ENCODE peak calls at places on chromosomes 13 and 19, in four cellular contexts. Q is C1 segment of cervical spinal cord, U is BJ, O is cardiac muscle cell. L is an unnamed sample.

GRCh38 chr19:8611890-8612806 is 1.6 kb upstream of the ADAMTS10 start:
- DNase-seq in Q (no peak), U (peak; percentile 19), O (peak; percentile 78), L (no peak)

GRCh38 chr19:4524808-4525562 is 6.7 kb upstream of the PLIN4 start:
- DNase-seq in Q (no peak), U (no peak), O (peak; percentile 61), L (peak; percentile 8)

GRCh38 chr19:7756258-7756657 is 6.8 kb upstream of the CLEC4M start:
- DNase-seq in Q (no peak), U (no peak), O (no peak), L (no peak)

GRCh38 chr19:29504454-29504853 is 21.3 kb upstream of the VSTM2B start:
- DNase-seq in Q (peak; percentile 45), U (no peak), O (no peak), L (peak; percentile 54)

GRCh38 chr13:28548872-28549271 is 53.9 kb upstream of the FLT1 start:
- DNase-seq in Q (no peak), U (no peak), O (no peak), L (no peak)

GRCh38 chr19:58563034-58563573 is 4.7 kb upstream of the UBE2M start:
- DNase-seq in Q (no peak), U (no peak), O (peak; percentile 21), L (no peak)

GRCh38 chr19:5292843-5293606 is 47.6 kb downstream of the PTPRS start:
- DNase-seq in Q (peak; percentile 53), U (no peak), O (peak; percentile 74), L (peak; percentile 52)

GRCh38 chr13:20590568-20590967 is 23.6 kb downstream of the IFT88 start:
- DNase-seq in Q (no peak), U (no peak), O (no peak), L (no peak)

GRCh38 chr19:43820098-43820860 is 6.8 kb upstream of the ZNF283 start:
- DNase-seq in Q (peak; percentile 16), U (no peak), O (peak; percentile 74), L (no peak)

GRCh38 chr19:41904118-41904870 is 21.3 kb downstream of the ARHGEF1 start:
- DNase-seq in Q (no peak), U (no peak), O (no peak), L (no peak)

GRCh38 chr13:45132384-45133064 is 12.2 kb downstream of the GTF2F2 start:
- DNase-seq in Q (no peak), U (no peak), O (no peak), L (no peak)

GRCh38 chr19:35184267-35184666 is 29.7 kb downstream of the FXYD5 start:
- DNase-seq in Q (no peak), U (no peak), O (no peak), L (no peak)

GRCh38 chr13:47917022-47917574 is 84.0 kb downstream of the SUCLA2 start:
- DNase-seq in Q (no peak), U (no peak), O (no peak), L (no peak)

GRCh38 chr19:55581145-55581827 is 638 bp upstream of the ZNF579 start:
- DNase-seq in Q (no peak), U (no peak), O (no peak), L (no peak)

GRCh38 chr13:103884139-103884723 is 818.0 kb upstream of the SLC10A2 start:
- DNase-seq in Q (no peak), U (no peak), O (no peak), L (no peak)

GRCh38 chr19:273393-273792 is 17.8 kb downstream of the PLPP2 start:
- DNase-seq in Q (no peak), U (no peak), O (no peak), L (no peak)

GRCh38 chr13:39269411-39269810 is 231.2 kb downstream of the NHLRC3 start:
- DNase-seq in Q (no peak), U (no peak), O (peak; percentile 5), L (no peak)

GRCh38 chr13:100958859-100959258 is 284.3 kb upstream of the TMTC4 start:
- DNase-seq in Q (no peak), U (no peak), O (no peak), L (no peak)

GRCh38 chr19:3942790-3943409 is 10.0 kb downstream of the NMRK2 start:
- DNase-seq in Q (no peak), U (no peak), O (no peak), L (no peak)

GRCh38 chr19:49978324-49978723 is 17.4 kb upstream of the SIGLEC11 start:
- DNase-seq in Q (no peak), U (no peak), O (no peak), L (no peak)

GRCh38 chr19:50300814-50301606 is 28.2 kb downstream of the KCNC3 start:
- DNase-seq in Q (no peak), U (peak; percentile 4), O (peak; percentile 70), L (no peak)

GRCh38 chr13:65971541-65971940 is 1258.6 kb downstream of the PCDH9 start:
- DNase-seq in Q (no peak), U (no peak), O (no peak), L (no peak)

GRCh38 chr13:110777251-110777820 is 63.8 kb downstream of the ING1 start:
- DNase-seq in Q (no peak), U (no peak), O (no peak), L (no peak)

GRCh38 chr13:71634605-71635443 is 232.2 kb downstream of the DACH1 start:
- DNase-seq in Q (no peak), U (no peak), O (peak; percentile 25), L (no peak)

L was measured in substantia nigra.